ENCODE peak calls at places on chromosome 5, in six cellular contexts. E, P, Q, T, S and U are unnamed samples.
A peak's percentile ranks its signal among the peaks of the same experiment; 100 is the strongest.

GRCh38 chr5:36240779-36241635 is 718 bp downstream of the NADK2 start:
- DNase-seq in P (no peak), T (peak; percentile 87), Q (peak; percentile 21), E (peak; percentile 69), S (peak; percentile 55), U (peak; percentile 33)

GRCh38 chr5:57082441-57083067 is 91.3 kb upstream of the GPBP1 start:
- DNase-seq in E (peak; percentile 20), Q (no peak), S (peak; percentile 14), P (no peak), T (peak; percentile 34), U (no peak)

GRCh38 chr5:79692586-79692985 is 3.0 kb downstream of the CMYA5 start:
- DNase-seq in S (no peak), E (peak; percentile 46), P (no peak), T (no peak), Q (no peak), U (no peak)

GRCh38 chr5:177592010-177592834 is at the start of gene TMED9:
- DNase-seq in S (peak; percentile 96), P (peak; percentile 71), E (peak; percentile 97), Q (peak; percentile 58), T (peak; percentile 93), U (peak; percentile 90)

GRCh38 chr5:32346869-32347268 is 34.1 kb upstream of the MTMR12 start:
- DNase-seq in S (no peak), Q (no peak), T (no peak), E (no peak), P (no peak), U (no peak)

GRCh38 chr5:168776023-168776422 is 196.9 kb upstream of the PANK3 start:
- DNase-seq in P (no peak), S (no peak), T (no peak), E (peak; percentile 37), Q (no peak), U (no peak)

GRCh38 chr5:56676091-56676768 is 139.1 kb upstream of the MAP3K1 start:
- DNase-seq in S (no peak), E (no peak), P (no peak), Q (no peak), T (peak; percentile 8), U (no peak)

GRCh38 chr5:72599519-72600400 is 92.5 kb upstream of the ZNF366 start:
- DNase-seq in E (no peak), S (no peak), Q (no peak), T (peak; percentile 72), P (no peak), U (no peak)

GRCh38 chr5:132748522-132749000 is 1.3 kb downstream of the CCNI2 start:
- DNase-seq in T (no peak), E (no peak), P (no peak), S (peak; percentile 2), Q (no peak), U (no peak)

GRCh38 chr5:135867599-135867998 is 28.0 kb downstream of the IL9 start:
- DNase-seq in P (no peak), Q (no peak), T (no peak), S (no peak), E (no peak), U (no peak)

GRCh38 chr5:26553079-26553478 is 485.3 kb downstream of the CDH9 start:
- DNase-seq in Q (no peak), E (peak; percentile 99), S (peak; percentile 44), P (no peak), T (no peak), U (no peak)

GRCh38 chr5:94746731-94747124 is 128.3 kb downstream of the SLF1 start:
- DNase-seq in P (no peak), E (no peak), S (no peak), T (no peak), Q (no peak), U (no peak)

GRCh38 chr5:158301186-158301585 is 442.2 kb upstream of the CLINT1 start:
- DNase-seq in S (no peak), T (no peak), E (peak; percentile 37), P (no peak), Q (no peak), U (no peak)

GRCh38 chr5:3615217-3615616 is 19.6 kb downstream of the IRX1 start:
- DNase-seq in Q (no peak), S (no peak), E (no peak), T (peak; percentile 23), P (no peak), U (no peak)

GRCh38 chr5:130546216-130546615 is 618.8 kb downstream of the HINT1 start:
- DNase-seq in S (no peak), P (no peak), E (no peak), Q (no peak), T (no peak), U (no peak)

GRCh38 chr5:129921204-129921603 is 16.9 kb downstream of the CHSY3 start:
- DNase-seq in T (no peak), P (no peak), E (no peak), S (no peak), Q (no peak), U (no peak)

GRCh38 chr5:99000221-99000620 is 71.4 kb upstream of the CHD1 start:
- DNase-seq in E (no peak), Q (no peak), S (no peak), T (no peak), P (no peak), U (peak; percentile 95)

GRCh38 chr5:126503602-126504104 is 80.4 kb downstream of the GRAMD2B start:
- DNase-seq in E (no peak), S (no peak), Q (no peak), P (no peak), T (peak; percentile 57), U (no peak)

GRCh38 chr5:93886917-93887361 is 145.5 kb upstream of the POU5F2 start:
- DNase-seq in T (no peak), P (no peak), S (no peak), Q (no peak), E (peak; percentile 79), U (no peak)

GRCh38 chr5:135024956-135025729 is 8.9 kb downstream of the PITX1 start:
- DNase-seq in E (peak; percentile 33), S (no peak), Q (no peak), T (no peak), P (no peak), U (peak; percentile 8)

GRCh38 chr5:157748740-157749461 is 5.4 kb downstream of the LSM11 start:
- DNase-seq in E (peak; percentile 6), S (no peak), P (no peak), T (peak; percentile 89), Q (no peak), U (no peak)

GRCh38 chr5:173689713-173690360 is 73.4 kb upstream of the BOD1 start:
- DNase-seq in E (no peak), Q (no peak), T (no peak), P (no peak), S (no peak), U (no peak)

GRCh38 chr5:172059661-172060100 is 53.2 kb upstream of the FBXW11 start:
- DNase-seq in E (peak; percentile 33), Q (no peak), T (peak; percentile 43), S (peak; percentile 61), P (no peak), U (no peak)

GRCh38 chr5:3348576-3349535 is 246.8 kb upstream of the IRX1 start:
- DNase-seq in S (no peak), T (no peak), Q (no peak), P (no peak), E (no peak), U (no peak)

GRCh38 chr5:42767491-42768105 is 11.0 kb downstream of the CCDC152 start:
- DNase-seq in T (peak; percentile 58), Q (no peak), E (peak; percentile 19), S (peak; percentile 12), P (no peak), U (peak; percentile 73)

GRCh38 chr5:141646026-141646425 is 5.2 kb downstream of the FCHSD1 start:
- DNase-seq in S (no peak), Q (no peak), E (no peak), T (no peak), P (no peak), U (no peak)

GRCh38 chr5:109325456-109325855 is 84.3 kb downstream of the PJA2 start:
- DNase-seq in Q (no peak), S (no peak), E (no peak), P (no peak), T (no peak), U (no peak)

GRCh38 chr5:180590543-180591248 is 603 bp downstream of the SCGB3A1 start:
- DNase-seq in E (peak; percentile 23), S (no peak), T (no peak), P (no peak), Q (no peak), U (no peak)

GRCh38 chr5:172769598-172770373 is 1.2 kb downstream of the DUSP1 start:
- DNase-seq in T (peak; percentile 54), Q (no peak), E (peak; percentile 70), P (no peak), S (no peak), U (peak; percentile 43)